ENCODE peak calls at places on chromosomes 5 and 9, in eight cellular contexts. One of them, this sample, is unnamed.

GRCh38 chr5:59367791-59368394 is 525.6 kb downstream of the PDE4D start:
- DNase-seq in uterus: peak
- DNase-seq in A549: no peak
- DNase-seq in fibroblast of mammary gland: peak
- DNase-seq in testis: peak
- DNase-seq in fibroblast of villous mesenchyme: peak
- DNase-seq in NB4: peak
- DNase-seq in fibroblast of lung: peak
- DNase-seq in this sample: peak

GRCh38 chr5:28914302-28914701 is 1875.9 kb upstream of the CDH9 start:
- DNase-seq in uterus: no peak
- DNase-seq in NB4: no peak
- DNase-seq in testis: no peak
- DNase-seq in fibroblast of lung: no peak
- DNase-seq in A549: no peak
- DNase-seq in fibroblast of mammary gland: no peak
- DNase-seq in fibroblast of villous mesenchyme: no peak
- DNase-seq in this sample: no peak

GRCh38 chr9:2096376-2096970 is 81.3 kb downstream of the SMARCA2 start:
- DNase-seq in testis: no peak
- DNase-seq in fibroblast of lung: no peak
- DNase-seq in NB4: peak
- DNase-seq in uterus: no peak
- DNase-seq in fibroblast of mammary gland: no peak
- DNase-seq in A549: no peak
- DNase-seq in fibroblast of villous mesenchyme: peak
- DNase-seq in this sample: no peak

GRCh38 chr9:38336341-38336740 is 56.2 kb upstream of the ALDH1B1 start:
- DNase-seq in uterus: no peak
- DNase-seq in A549: no peak
- DNase-seq in testis: no peak
- DNase-seq in fibroblast of mammary gland: no peak
- DNase-seq in fibroblast of villous mesenchyme: no peak
- DNase-seq in fibroblast of lung: no peak
- DNase-seq in NB4: no peak
- DNase-seq in this sample: no peak

GRCh38 chr5:116834796-116835515 is 260.3 kb upstream of the SEMA6A start:
- DNase-seq in fibroblast of mammary gland: no peak
- DNase-seq in fibroblast of villous mesenchyme: peak
- DNase-seq in NB4: no peak
- DNase-seq in fibroblast of lung: no peak
- DNase-seq in A549: no peak
- DNase-seq in uterus: no peak
- DNase-seq in testis: no peak
- DNase-seq in this sample: no peak

GRCh38 chr9:31908891-31909480 is 475.5 kb upstream of the ACO1 start:
- DNase-seq in uterus: no peak
- DNase-seq in fibroblast of villous mesenchyme: peak
- DNase-seq in fibroblast of mammary gland: no peak
- DNase-seq in NB4: peak
- DNase-seq in A549: no peak
- DNase-seq in fibroblast of lung: no peak
- DNase-seq in testis: no peak
- DNase-seq in this sample: no peak

GRCh38 chr9:72154468-72155281 is 5.4 kb downstream of the GDA start:
- DNase-seq in fibroblast of lung: no peak
- DNase-seq in testis: no peak
- DNase-seq in fibroblast of mammary gland: no peak
- DNase-seq in A549: no peak
- DNase-seq in NB4: no peak
- DNase-seq in fibroblast of villous mesenchyme: no peak
- DNase-seq in uterus: no peak
- DNase-seq in this sample: peak

GRCh38 chr5:97071101-97071500 is 71.3 kb downstream of the LIX1 start:
- DNase-seq in fibroblast of mammary gland: peak
- DNase-seq in fibroblast of villous mesenchyme: peak
- DNase-seq in uterus: peak
- DNase-seq in fibroblast of lung: peak
- DNase-seq in A549: no peak
- DNase-seq in NB4: no peak
- DNase-seq in testis: no peak
- DNase-seq in this sample: peak

GRCh38 chr5:169667896-169668674 is 31.0 kb downstream of the DOCK2 start:
- DNase-seq in fibroblast of mammary gland: no peak
- DNase-seq in fibroblast of villous mesenchyme: no peak
- DNase-seq in uterus: no peak
- DNase-seq in fibroblast of lung: peak
- DNase-seq in A549: peak
- DNase-seq in testis: no peak
- DNase-seq in NB4: no peak
- DNase-seq in this sample: no peak

GRCh38 chr5:90902170-90902569 is 343.6 kb downstream of the ADGRV1 start:
- DNase-seq in NB4: no peak
- DNase-seq in A549: no peak
- DNase-seq in uterus: no peak
- DNase-seq in fibroblast of mammary gland: no peak
- DNase-seq in fibroblast of villous mesenchyme: no peak
- DNase-seq in fibroblast of lung: no peak
- DNase-seq in testis: no peak
- DNase-seq in this sample: no peak

GRCh38 chr9:97666907-97667686 is 30.0 kb downstream of the XPA start:
- DNase-seq in testis: no peak
- DNase-seq in fibroblast of lung: no peak
- DNase-seq in NB4: peak
- DNase-seq in fibroblast of villous mesenchyme: no peak
- DNase-seq in fibroblast of mammary gland: no peak
- DNase-seq in uterus: no peak
- DNase-seq in A549: no peak
- DNase-seq in this sample: no peak

GRCh38 chr5:14946813-14947640 is 75.4 kb upstream of the ANKH start:
- DNase-seq in uterus: no peak
- DNase-seq in testis: no peak
- DNase-seq in fibroblast of mammary gland: peak
- DNase-seq in NB4: peak
- DNase-seq in A549: peak
- DNase-seq in fibroblast of lung: peak
- DNase-seq in fibroblast of villous mesenchyme: no peak
- DNase-seq in this sample: peak

GRCh38 chr5:178113841-178114324 is 551 bp downstream of the N4BP3 start:
- DNase-seq in fibroblast of lung: no peak
- DNase-seq in NB4: peak
- DNase-seq in fibroblast of villous mesenchyme: no peak
- DNase-seq in testis: no peak
- DNase-seq in uterus: no peak
- DNase-seq in A549: no peak
- DNase-seq in fibroblast of mammary gland: no peak
- DNase-seq in this sample: no peak

GRCh38 chr9:12708562-12709298 is 15.5 kb downstream of the TYRP1 start:
- DNase-seq in uterus: no peak
- DNase-seq in testis: no peak
- DNase-seq in fibroblast of mammary gland: peak
- DNase-seq in fibroblast of villous mesenchyme: peak
- DNase-seq in fibroblast of lung: peak
- DNase-seq in A549: no peak
- DNase-seq in NB4: peak
- DNase-seq in this sample: peak

GRCh38 chr5:129511291-129511690 is 51.2 kb downstream of the ADAMTS19 start:
- DNase-seq in testis: no peak
- DNase-seq in uterus: no peak
- DNase-seq in fibroblast of lung: no peak
- DNase-seq in NB4: no peak
- DNase-seq in fibroblast of villous mesenchyme: peak
- DNase-seq in A549: no peak
- DNase-seq in fibroblast of mammary gland: peak
- DNase-seq in this sample: peak

GRCh38 chr5:146891511-146891910 is 13.0 kb upstream of the PPP2R2B start:
- DNase-seq in fibroblast of mammary gland: no peak
- DNase-seq in fibroblast of villous mesenchyme: no peak
- DNase-seq in testis: no peak
- DNase-seq in A549: no peak
- DNase-seq in fibroblast of lung: no peak
- DNase-seq in uterus: no peak
- DNase-seq in NB4: no peak
- DNase-seq in this sample: no peak

GRCh38 chr5:150217874-150218692 is 28.2 kb downstream of the SLC6A7 start:
- DNase-seq in testis: peak
- DNase-seq in A549: peak
- DNase-seq in fibroblast of lung: peak
- DNase-seq in fibroblast of mammary gland: peak
- DNase-seq in NB4: peak
- DNase-seq in uterus: peak
- DNase-seq in fibroblast of villous mesenchyme: peak
- DNase-seq in this sample: peak

GRCh38 chr5:1054018-1054798 is 45.6 kb downstream of the NKD2 start:
- DNase-seq in NB4: no peak
- DNase-seq in testis: no peak
- DNase-seq in uterus: no peak
- DNase-seq in fibroblast of mammary gland: no peak
- DNase-seq in fibroblast of villous mesenchyme: no peak
- DNase-seq in fibroblast of lung: no peak
- DNase-seq in A549: no peak
- DNase-seq in this sample: no peak

GRCh38 chr5:1056611-1057484 is 48.2 kb downstream of the NKD2 start:
- DNase-seq in NB4: no peak
- DNase-seq in fibroblast of lung: no peak
- DNase-seq in fibroblast of mammary gland: no peak
- DNase-seq in A549: no peak
- DNase-seq in fibroblast of villous mesenchyme: no peak
- DNase-seq in uterus: no peak
- DNase-seq in testis: no peak
- DNase-seq in this sample: no peak

GRCh38 chr5:1054799-1055775 is 46.5 kb downstream of the NKD2 start:
- DNase-seq in fibroblast of mammary gland: no peak
- DNase-seq in NB4: no peak
- DNase-seq in fibroblast of lung: no peak
- DNase-seq in fibroblast of villous mesenchyme: no peak
- DNase-seq in testis: no peak
- DNase-seq in uterus: no peak
- DNase-seq in A549: no peak
- DNase-seq in this sample: no peak

GRCh38 chr5:1057485-1057825 is 48.9 kb downstream of the NKD2 start:
- DNase-seq in fibroblast of lung: no peak
- DNase-seq in uterus: no peak
- DNase-seq in testis: no peak
- DNase-seq in NB4: no peak
- DNase-seq in fibroblast of villous mesenchyme: no peak
- DNase-seq in fibroblast of mammary gland: no peak
- DNase-seq in A549: no peak
- DNase-seq in this sample: no peak

DNA sequence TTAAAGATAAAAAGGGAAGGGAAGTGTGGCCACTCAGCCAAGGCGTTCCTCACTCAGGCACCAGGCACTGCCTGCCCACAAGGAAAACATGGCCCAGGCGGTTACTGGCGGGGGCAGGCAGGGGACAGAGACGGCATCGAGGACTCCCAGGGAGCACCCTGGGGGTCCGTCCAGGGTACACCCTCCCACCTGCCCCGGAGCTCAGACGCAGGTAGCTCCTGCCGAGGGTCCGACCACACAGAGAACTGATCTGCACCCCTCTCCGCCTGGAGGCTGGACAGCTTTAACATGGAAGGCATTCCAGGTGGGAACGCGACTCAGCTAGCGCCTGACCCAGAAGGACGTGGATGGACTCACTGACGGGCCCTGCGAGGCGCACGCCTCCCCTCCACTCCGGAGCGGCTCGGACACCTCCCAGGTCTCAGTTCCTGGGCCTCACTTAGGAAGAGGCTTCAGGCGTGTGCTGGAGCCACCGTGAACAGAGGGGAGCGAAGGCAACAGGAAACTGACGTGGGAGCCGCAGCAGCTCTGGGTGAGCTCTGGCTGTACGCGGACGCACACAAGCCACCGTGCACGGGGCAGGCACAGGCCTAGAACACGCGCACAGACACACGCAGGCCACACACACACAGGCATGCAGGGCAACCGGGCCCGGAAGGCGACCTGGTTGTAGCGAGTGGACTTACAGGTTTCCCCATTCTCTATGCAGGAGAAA is 47.5 kb downstream of the NKD2 start:
- DNase-seq in fibroblast of mammary gland: no peak
- DNase-seq in testis: no peak
- DNase-seq in uterus: no peak
- DNase-seq in fibroblast of villous mesenchyme: no peak
- DNase-seq in A549: no peak
- DNase-seq in NB4: no peak
- DNase-seq in fibroblast of lung: no peak
- DNase-seq in this sample: no peak
- H3K4me3 ChIP-seq in fibroblast of mammary gland: no peak
- H3K4me3 ChIP-seq in testis: no peak
- H3K4me3 ChIP-seq in uterus: no peak
- H3K4me3 ChIP-seq in fibroblast of villous mesenchyme: no peak
- H3K4me3 ChIP-seq in A549: no peak
- H3K4me3 ChIP-seq in NB4: no peak
- H3K4me3 ChIP-seq in fibroblast of lung: no peak
- H3K4me3 ChIP-seq in this sample: no peak

GRCh38 chr9:93996863-93997262 is 41.7 kb upstream of the BARX1 start:
- DNase-seq in A549: no peak
- DNase-seq in fibroblast of villous mesenchyme: no peak
- DNase-seq in fibroblast of lung: no peak
- DNase-seq in NB4: no peak
- DNase-seq in testis: no peak
- DNase-seq in fibroblast of mammary gland: no peak
- DNase-seq in uterus: no peak
- DNase-seq in this sample: no peak
- TF ChIP-seq CTCF in A549: no peak
- TF ChIP-seq CTCF in fibroblast of villous mesenchyme: no peak
- TF ChIP-seq CTCF in fibroblast of lung: no peak
- TF ChIP-seq CTCF in NB4: no peak
- TF ChIP-seq CTCF in testis: no peak
- TF ChIP-seq CTCF in fibroblast of mammary gland: peak
- TF ChIP-seq CTCF in uterus: no peak
- TF ChIP-seq CTCF in this sample: peak

GRCh38 chr9:74497750-74498615 is 848 bp downstream of the RORB start:
- DNase-seq in NB4: no peak
- DNase-seq in uterus: no peak
- DNase-seq in A549: no peak
- DNase-seq in fibroblast of villous mesenchyme: peak
- DNase-seq in fibroblast of mammary gland: peak
- DNase-seq in testis: no peak
- DNase-seq in fibroblast of lung: peak
- DNase-seq in this sample: peak
- H3K4me3 ChIP-seq in NB4: no peak
- H3K4me3 ChIP-seq in uterus: peak
- H3K4me3 ChIP-seq in A549: peak
- H3K4me3 ChIP-seq in fibroblast of villous mesenchyme: peak
- H3K4me3 ChIP-seq in fibroblast of mammary gland: peak
- H3K4me3 ChIP-seq in testis: peak
- H3K4me3 ChIP-seq in fibroblast of lung: peak
- H3K4me3 ChIP-seq in this sample: peak

DNA sequence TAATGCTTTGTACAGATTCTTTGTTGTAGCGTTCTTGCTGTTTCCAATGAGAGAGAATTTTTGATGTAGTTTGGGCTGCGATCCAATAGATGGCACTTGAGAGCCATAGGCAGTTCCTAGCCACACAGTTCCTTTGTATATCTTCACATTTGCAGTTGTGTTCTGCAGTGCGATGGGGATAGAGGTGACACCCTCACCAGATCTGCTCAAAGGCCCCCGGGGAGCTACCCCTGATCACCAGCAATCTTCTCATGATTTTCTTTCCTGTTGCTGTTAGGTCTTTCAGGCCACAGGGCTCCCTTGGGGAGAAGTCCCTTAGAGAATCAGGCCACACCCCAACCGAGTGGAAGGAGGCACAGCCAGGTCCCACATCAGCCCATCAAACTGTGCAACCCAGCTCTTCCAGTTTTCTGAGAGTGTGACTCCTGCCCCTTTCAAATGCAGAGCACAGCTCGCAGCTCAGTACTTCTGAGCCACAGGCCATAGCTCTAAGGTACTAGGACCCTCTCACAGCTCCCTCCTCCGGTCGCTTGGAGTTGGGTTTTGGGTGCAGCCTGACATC is 353.7 kb downstream of the SLCO4C1 start:
- DNase-seq in fibroblast of mammary gland: peak
- DNase-seq in A549: no peak
- DNase-seq in uterus: no peak
- DNase-seq in fibroblast of lung: peak
- DNase-seq in testis: peak
- DNase-seq in NB4: peak
- DNase-seq in fibroblast of villous mesenchyme: no peak
- DNase-seq in this sample: peak
- TF ChIP-seq CTCF in fibroblast of mammary gland: peak
- TF ChIP-seq CTCF in A549: peak
- TF ChIP-seq CTCF in uterus: no peak
- TF ChIP-seq CTCF in fibroblast of lung: peak
- TF ChIP-seq CTCF in testis: no peak
- TF ChIP-seq CTCF in NB4: peak
- TF ChIP-seq CTCF in fibroblast of villous mesenchyme: no peak
- TF ChIP-seq CTCF in this sample: peak